ENCODE peak calls at places on chromosomes 6 and 20, in seven cellular contexts. H is cardiac muscle cell, W is upper lobe of right lung, F is colonic mucosa, N is left lung, I is PC-9, Z is left ventricle myocardium inferior. T is an unnamed sample. For H3K4me1, the result is how much of the 10 kb centered on the place peaks cover.

GRCh38 chr6:40336296-40336695 is 250.9 kb downstream of the LRFN2 start:
- DNase-seq in Z (no peak), N (no peak), I (no peak), F (no peak), W (no peak), H (no peak), T (no peak)

GRCh38 chr6:57162008-57162407 is 10.1 kb upstream of the BAG2 start:
- DNase-seq in W (no peak), H (no peak), F (no peak), I (no peak), N (no peak), Z (no peak), T (no peak)

GRCh38 chr20:58308680-58309527 is 611 bp upstream of the RAB22A start:
- DNase-seq in F (peak), N (peak), Z (peak), I (no peak), H (peak), W (peak), T (no peak)

GRCh38 chr6:151881231-151881630 is 73.7 kb downstream of the ESR1 start:
- DNase-seq in H (no peak), I (no peak), F (no peak), W (no peak), Z (no peak), N (no peak), T (no peak)

GRCh38 chr6:100446115-100446921 is 18.4 kb downstream of the SIM1 start:
- DNase-seq in H (no peak), W (no peak), Z (no peak), F (no peak), I (no peak), N (no peak), T (no peak)

GRCh38 chr6:45650527-45651135 is 272.9 kb upstream of the SUPT3H start:
- DNase-seq in F (no peak), Z (no peak), W (no peak), N (no peak), H (no peak), I (peak), T (peak)

GRCh38 chr6:9126845-9127560 is 691.7 kb upstream of the SLC35B3 start:
- DNase-seq in N (no peak), H (no peak), W (no peak), F (no peak), I (peak), Z (no peak), T (peak)

GRCh38 chr6:148998704-148999103 is 251.9 kb downstream of the UST start:
- DNase-seq in H (no peak), Z (no peak), F (no peak), W (no peak), I (no peak), N (no peak), T (no peak)

GRCh38 chr6:130814506-130814905 is 12.7 kb upstream of the SMLR1 start:
- DNase-seq in F (no peak), Z (no peak), N (no peak), W (no peak), H (no peak), I (no peak), T (no peak)

GRCh38 chr6:78831492-78831891 is 35.9 kb upstream of the IRAK1BP1 start:
- DNase-seq in Z (no peak), W (no peak), F (peak), N (no peak), I (no peak), H (peak), T (no peak)

GRCh38 chr20:45044601-45045000 is 56.3 kb downstream of the KCNS1 start:
- DNase-seq in N (no peak), F (no peak), Z (no peak), I (no peak), W (no peak), H (no peak), T (no peak)

GRCh38 chr6:158031445-158032353 is 50.0 kb downstream of the SYNJ2 start:
- DNase-seq in Z (peak), F (no peak), N (peak), H (no peak), I (peak), W (peak), T (peak)

GRCh38 chr6:108442770-108443520 is 117.8 kb upstream of the FOXO3 start:
- DNase-seq in F (no peak), H (peak), I (no peak), N (no peak), W (no peak), Z (no peak), T (no peak)

GRCh38 chr6:35218021-35218420 is 4.3 kb downstream of the SCUBE3 start:
- DNase-seq in I (no peak), H (no peak), Z (no peak), N (no peak), F (no peak), W (no peak), T (no peak)

GRCh38 chr6:69220293-69220847 is 576.4 kb downstream of the LMBRD1 start:
- DNase-seq in W (no peak), H (no peak), N (no peak), Z (no peak), I (no peak), F (no peak), T (no peak)

GRCh38 chr6:148831064-148831463 is 84.2 kb downstream of the UST start:
- DNase-seq in F (no peak), H (no peak), N (no peak), I (no peak), W (no peak), Z (no peak), T (no peak)

GRCh38 chr6:133242761-133243590 is 1.8 kb downstream of the EYA4 start:
- DNase-seq in F (no peak), I (peak), H (peak), W (no peak), N (no peak), Z (peak), T (no peak)

GRCh38 chr6:41073203-41073967 is 611 bp downstream of the NFYA start:
- DNase-seq in I (peak), H (peak), W (peak), Z (peak), N (peak), F (peak), T (peak)

GRCh38 chr20:2652724-2653510 is 485 bp downstream of the NOP56 start:
- DNase-seq in F (peak), N (peak), I (no peak), W (no peak), H (peak), Z (peak), T (no peak)

GRCh38 chr6:34592208-34592952 is 36.3 kb upstream of the SPDEF start:
- DNase-seq in W (no peak), H (no peak), I (no peak), N (no peak), F (no peak), Z (no peak), T (no peak)

DNA sequence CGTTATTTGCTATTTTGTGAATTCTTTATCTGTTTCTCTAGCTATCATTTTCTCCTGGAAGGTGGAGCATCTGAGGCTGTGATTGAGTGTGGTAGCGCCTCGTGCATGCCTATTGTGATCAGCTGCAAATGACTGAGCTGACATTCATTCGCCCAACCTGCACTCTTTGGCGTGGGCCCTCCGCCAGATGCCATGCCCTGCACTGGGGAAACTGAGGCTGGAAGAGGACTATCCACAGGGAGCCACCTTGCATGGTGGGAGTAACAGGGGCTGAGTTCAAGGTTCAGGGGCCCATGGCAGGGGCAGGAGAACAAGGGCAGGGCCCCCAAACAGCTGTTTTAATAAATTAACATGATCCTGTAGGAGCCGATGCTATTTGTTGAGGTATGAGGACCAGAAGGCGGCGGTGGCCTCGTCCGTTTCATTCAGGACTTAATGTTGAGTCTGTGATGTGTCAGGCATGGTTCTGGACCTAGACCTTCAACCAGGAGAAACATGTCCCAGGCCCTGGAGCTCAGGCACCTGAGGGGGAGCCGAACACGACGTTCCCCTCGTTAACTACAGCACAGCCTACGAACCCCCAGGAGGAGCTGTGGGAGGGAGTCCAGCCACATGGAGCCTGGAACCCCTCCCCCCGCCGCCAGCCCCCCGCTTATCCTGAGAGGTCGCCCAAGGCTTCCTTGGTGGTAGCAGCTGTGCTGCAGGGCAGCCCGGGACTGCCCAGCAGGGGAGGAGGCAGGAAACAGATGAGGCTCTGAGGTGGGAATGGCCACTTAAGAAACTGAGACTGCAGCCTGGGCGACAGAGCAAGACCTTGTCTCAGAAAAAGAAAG is 242.9 kb downstream of the CDH4 start:
- DNase-seq in F (no peak), I (no peak), N (no peak), H (no peak), Z (no peak), W (no peak), T (no peak)
- H3K27ac ChIP-seq in F (no peak), I (no peak), N (no peak), H (no peak), Z (no peak), W (no peak), T (no peak)

DNA sequence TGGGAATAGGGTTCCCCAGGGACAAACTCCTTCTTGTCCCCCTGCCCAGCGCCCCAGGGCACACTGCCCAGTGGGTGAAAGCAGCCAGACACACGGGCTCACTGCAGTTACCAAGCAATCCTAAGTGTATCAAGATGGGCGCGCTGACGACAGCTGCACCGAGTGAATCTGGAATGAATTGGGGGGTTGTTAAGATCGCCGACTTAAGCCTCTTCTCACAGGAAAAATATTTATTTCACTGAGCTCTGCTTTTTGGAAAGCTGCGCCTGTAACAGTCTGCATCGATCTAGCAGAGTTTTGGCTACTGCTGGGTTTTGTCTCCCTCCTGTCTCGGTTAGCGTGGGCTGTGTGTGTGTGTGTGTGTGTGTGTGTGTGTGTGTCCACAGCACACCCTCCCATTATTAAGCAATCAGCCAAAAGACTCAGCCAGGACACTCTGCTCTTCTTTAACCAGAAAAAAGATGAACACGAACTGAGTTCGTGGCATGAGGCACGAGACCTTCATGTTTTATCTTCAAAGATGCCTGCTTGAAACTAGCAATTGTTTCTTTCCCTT is 35.9 kb downstream of the RIPOR3 start:
- DNase-seq in F (peak), H (no peak), Z (peak), W (no peak), I (no peak), N (no peak), T (no peak)
- H3K4me1 ChIP-seq in F (under half), H (under half), Z (half or more), W (under half), I (under half), N (under half), T (under half)

GRCh38 chr6:117605169-117605826 is 3.0 kb upstream of the GOPC start:
- DNase-seq in F (peak), H (peak), W (no peak), Z (no peak), I (peak), N (no peak), T (peak)

GRCh38 chr6:117602151-117602898 is at the start of gene GOPC:
- DNase-seq in W (peak), F (peak), H (peak), Z (peak), N (peak), I (peak), T (peak)

GRCh38 chr6:117601811-117602150 is 530 bp downstream of the GOPC start:
- DNase-seq in H (no peak), F (peak), N (peak), W (no peak), Z (peak), I (no peak), T (no peak)

GRCh38 chr6:117600008-117600743 is 2.1 kb downstream of the GOPC start:
- DNase-seq in Z (no peak), F (no peak), N (no peak), I (no peak), H (no peak), W (no peak), T (no peak)

DNA sequence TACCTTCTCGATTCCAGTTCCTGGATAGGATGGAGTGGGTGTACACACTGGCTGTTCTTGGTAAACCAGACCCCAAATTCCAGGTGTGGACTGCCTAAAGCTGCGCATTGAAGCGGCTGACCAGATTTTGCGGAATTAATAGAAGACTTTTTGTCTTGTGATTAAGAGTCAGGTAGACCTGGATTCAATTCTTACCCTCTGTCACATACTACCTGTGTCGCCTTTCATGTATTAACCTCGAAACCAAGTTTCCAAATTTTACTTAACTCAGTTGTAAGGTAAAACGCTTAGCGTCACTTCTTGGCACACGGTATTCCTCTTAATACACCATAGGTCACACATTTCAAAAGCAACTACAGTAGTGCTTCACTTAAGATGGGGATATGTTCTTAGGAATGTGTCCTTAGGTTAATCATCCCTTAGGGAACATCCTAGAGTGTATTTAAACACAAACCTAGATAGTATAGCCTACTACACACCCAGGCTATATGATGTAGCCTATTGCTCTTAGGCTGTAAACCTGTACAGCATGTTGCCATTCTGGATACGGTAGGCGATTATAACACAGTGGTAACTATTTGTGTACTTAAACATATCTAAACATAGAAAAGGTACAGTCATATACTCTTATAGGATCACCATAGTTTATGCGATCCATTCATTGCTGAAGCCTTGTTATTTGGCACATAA is 733 bp upstream of the GOPC start:
- DNase-seq in I (no peak), F (no peak), Z (no peak), N (no peak), H (no peak), W (no peak), T (no peak)
- H3K27ac ChIP-seq in I (peak), F (peak), Z (peak), N (peak), H (peak), W (peak), T (peak)

GRCh38 chr6:53336070-53336469 is 12.7 kb downstream of the ELOVL5 start:
- DNase-seq in F (no peak), H (no peak), Z (no peak), W (no peak), N (no peak), I (no peak), T (no peak)

GRCh38 chr6:53340536-53340935 is 8.2 kb downstream of the ELOVL5 start:
- DNase-seq in I (no peak), H (no peak), N (no peak), Z (no peak), F (no peak), W (no peak), T (no peak)

GRCh38 chr6:53342210-53342609 is 6.5 kb downstream of the ELOVL5 start:
- DNase-seq in H (no peak), N (no peak), Z (no peak), W (no peak), F (no peak), I (no peak), T (no peak)

GRCh38 chr6:53338304-53338703 is 10.4 kb downstream of the ELOVL5 start:
- DNase-seq in F (no peak), I (no peak), H (no peak), Z (no peak), N (no peak), W (no peak), T (no peak)

DNA sequence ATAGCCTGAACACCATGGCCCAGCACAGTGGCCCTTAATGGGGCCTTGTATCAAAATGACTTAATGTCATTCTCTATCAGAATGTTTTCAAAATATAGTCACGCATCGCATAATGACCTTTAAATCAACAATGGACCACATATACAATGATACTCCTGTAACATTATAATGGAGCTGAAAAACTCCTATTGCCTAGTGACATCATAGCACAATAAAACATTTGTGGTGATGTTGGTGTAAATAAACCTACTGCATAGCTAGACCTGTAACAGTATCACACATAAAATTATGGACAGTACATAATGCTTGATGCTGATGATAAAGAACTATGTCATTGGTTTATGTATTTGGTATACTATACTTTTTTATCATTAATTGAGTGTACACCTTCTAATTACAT is 9.3 kb downstream of the ELOVL5 start:
- DNase-seq in W (no peak), I (no peak), F (no peak), Z (no peak), N (no peak), H (no peak), T (no peak)
- H3K4me1 ChIP-seq in W (under half), I (under half), F (under half), Z (half or more), N (under half), H (under half), T (under half)